ENCODE peak calls at places on chromosomes 5 and 9, in six cellular contexts. One of them, this sample, is unnamed.
A peak's percentile ranks its signal among the peaks of the same experiment; 100 is the strongest.

GRCh38 chr9:14585730-14586473 is 107.3 kb downstream of the ZDHHC21 start:
- DNase-seq in astrocyte of the cerebellum: no peak
- DNase-seq in cardiac fibroblast: no peak
- DNase-seq in small intestine: no peak
- DNase-seq in uterus: no peak
- DNase-seq in astrocyte of the spinal cord: no peak
- DNase-seq in this sample: no peak

GRCh38 chr9:34992376-34992951 is 2.9 kb downstream of the DNAJB5 start:
- DNase-seq in cardiac fibroblast: peak; percentile 93
- DNase-seq in astrocyte of the spinal cord: peak; percentile 92
- DNase-seq in uterus: peak; percentile 88
- DNase-seq in small intestine: no peak
- DNase-seq in astrocyte of the cerebellum: peak; percentile 57
- DNase-seq in this sample: peak; percentile 85

GRCh38 chr5:128579111-128579510 is 41.1 kb upstream of the FBN2 start:
- DNase-seq in small intestine: no peak
- DNase-seq in astrocyte of the spinal cord: peak; percentile 64
- DNase-seq in uterus: no peak
- DNase-seq in astrocyte of the cerebellum: peak; percentile 31
- DNase-seq in cardiac fibroblast: peak; percentile 84
- DNase-seq in this sample: peak; percentile 62

GRCh38 chr9:124774131-124774978 is 2.6 kb upstream of the OLFML2A start:
- DNase-seq in astrocyte of the cerebellum: peak; percentile 59
- DNase-seq in small intestine: peak; percentile 83
- DNase-seq in uterus: peak; percentile 88
- DNase-seq in astrocyte of the spinal cord: peak; percentile 82
- DNase-seq in cardiac fibroblast: peak; percentile 84
- DNase-seq in this sample: no peak

GRCh38 chr5:130034872-130035271 is 130.6 kb downstream of the CHSY3 start:
- DNase-seq in cardiac fibroblast: peak; percentile 68
- DNase-seq in astrocyte of the spinal cord: peak; percentile 40
- DNase-seq in small intestine: no peak
- DNase-seq in uterus: no peak
- DNase-seq in astrocyte of the cerebellum: no peak
- DNase-seq in this sample: peak; percentile 51

GRCh38 chr9:69546265-69546664 is 125.9 kb downstream of the APBA1 start:
- DNase-seq in cardiac fibroblast: peak; percentile 48
- DNase-seq in uterus: no peak
- DNase-seq in astrocyte of the spinal cord: peak; percentile 27
- DNase-seq in small intestine: no peak
- DNase-seq in astrocyte of the cerebellum: no peak
- DNase-seq in this sample: no peak

GRCh38 chr5:145921211-145921610 is 15.2 kb upstream of the SH3RF2 start:
- DNase-seq in small intestine: no peak
- DNase-seq in cardiac fibroblast: no peak
- DNase-seq in astrocyte of the cerebellum: no peak
- DNase-seq in uterus: no peak
- DNase-seq in astrocyte of the spinal cord: no peak
- DNase-seq in this sample: no peak

GRCh38 chr5:82225525-82226172 is 52.5 kb downstream of the RPS23 start:
- DNase-seq in small intestine: peak; percentile 68
- DNase-seq in astrocyte of the spinal cord: peak; percentile 71
- DNase-seq in astrocyte of the cerebellum: peak; percentile 44
- DNase-seq in uterus: peak; percentile 57
- DNase-seq in cardiac fibroblast: peak; percentile 77
- DNase-seq in this sample: peak; percentile 12

GRCh38 chr5:129749101-129749500 is 1.2 kb downstream of the MINAR2 start:
- DNase-seq in cardiac fibroblast: no peak
- DNase-seq in astrocyte of the spinal cord: peak; percentile 12
- DNase-seq in uterus: no peak
- DNase-seq in astrocyte of the cerebellum: no peak
- DNase-seq in small intestine: no peak
- DNase-seq in this sample: no peak

GRCh38 chr5:124052201-124052600 is 540.2 kb downstream of the CSNK1G3 start:
- DNase-seq in cardiac fibroblast: no peak
- DNase-seq in astrocyte of the cerebellum: no peak
- DNase-seq in small intestine: no peak
- DNase-seq in astrocyte of the spinal cord: no peak
- DNase-seq in uterus: no peak
- DNase-seq in this sample: no peak

GRCh38 chr5:103428411-103428871 is 134.1 kb downstream of the NUDT12 start:
- DNase-seq in uterus: no peak
- DNase-seq in astrocyte of the spinal cord: peak; percentile 94
- DNase-seq in astrocyte of the cerebellum: peak; percentile 87
- DNase-seq in cardiac fibroblast: peak; percentile 83
- DNase-seq in small intestine: no peak
- DNase-seq in this sample: no peak

GRCh38 chr5:83042507-83042906 is 34.7 kb downstream of the TMEM167A start:
- DNase-seq in uterus: no peak
- DNase-seq in cardiac fibroblast: no peak
- DNase-seq in astrocyte of the cerebellum: no peak
- DNase-seq in astrocyte of the spinal cord: no peak
- DNase-seq in small intestine: peak; percentile 82
- DNase-seq in this sample: no peak

GRCh38 chr5:138655530-138656245 is 80.5 kb upstream of the HSPA9 start:
- DNase-seq in astrocyte of the spinal cord: no peak
- DNase-seq in small intestine: no peak
- DNase-seq in cardiac fibroblast: peak; percentile 46
- DNase-seq in astrocyte of the cerebellum: no peak
- DNase-seq in uterus: peak; percentile 42
- DNase-seq in this sample: no peak

GRCh38 chr5:150461231-150461630 is 11.7 kb upstream of the RPS14 start:
- DNase-seq in astrocyte of the spinal cord: no peak
- DNase-seq in uterus: no peak
- DNase-seq in small intestine: no peak
- DNase-seq in astrocyte of the cerebellum: no peak
- DNase-seq in cardiac fibroblast: no peak
- DNase-seq in this sample: no peak

GRCh38 chr5:124741711-124742496 is 4.5 kb downstream of the ZNF608 start:
- DNase-seq in astrocyte of the spinal cord: peak; percentile 94
- DNase-seq in cardiac fibroblast: peak; percentile 84
- DNase-seq in astrocyte of the cerebellum: peak; percentile 93
- DNase-seq in small intestine: peak; percentile 93
- DNase-seq in uterus: no peak
- DNase-seq in this sample: no peak

GRCh38 chr9:95835398-95835797 is 40.1 kb upstream of the ERCC6L2 start:
- DNase-seq in astrocyte of the cerebellum: no peak
- DNase-seq in small intestine: no peak
- DNase-seq in cardiac fibroblast: no peak
- DNase-seq in uterus: no peak
- DNase-seq in astrocyte of the spinal cord: no peak
- DNase-seq in this sample: no peak

GRCh38 chr9:124409410-124409809 is 5.8 kb downstream of the PSMB7 start:
- DNase-seq in small intestine: peak; percentile 65
- DNase-seq in astrocyte of the cerebellum: no peak
- DNase-seq in uterus: no peak
- DNase-seq in cardiac fibroblast: no peak
- DNase-seq in astrocyte of the spinal cord: no peak
- DNase-seq in this sample: no peak

DNA sequence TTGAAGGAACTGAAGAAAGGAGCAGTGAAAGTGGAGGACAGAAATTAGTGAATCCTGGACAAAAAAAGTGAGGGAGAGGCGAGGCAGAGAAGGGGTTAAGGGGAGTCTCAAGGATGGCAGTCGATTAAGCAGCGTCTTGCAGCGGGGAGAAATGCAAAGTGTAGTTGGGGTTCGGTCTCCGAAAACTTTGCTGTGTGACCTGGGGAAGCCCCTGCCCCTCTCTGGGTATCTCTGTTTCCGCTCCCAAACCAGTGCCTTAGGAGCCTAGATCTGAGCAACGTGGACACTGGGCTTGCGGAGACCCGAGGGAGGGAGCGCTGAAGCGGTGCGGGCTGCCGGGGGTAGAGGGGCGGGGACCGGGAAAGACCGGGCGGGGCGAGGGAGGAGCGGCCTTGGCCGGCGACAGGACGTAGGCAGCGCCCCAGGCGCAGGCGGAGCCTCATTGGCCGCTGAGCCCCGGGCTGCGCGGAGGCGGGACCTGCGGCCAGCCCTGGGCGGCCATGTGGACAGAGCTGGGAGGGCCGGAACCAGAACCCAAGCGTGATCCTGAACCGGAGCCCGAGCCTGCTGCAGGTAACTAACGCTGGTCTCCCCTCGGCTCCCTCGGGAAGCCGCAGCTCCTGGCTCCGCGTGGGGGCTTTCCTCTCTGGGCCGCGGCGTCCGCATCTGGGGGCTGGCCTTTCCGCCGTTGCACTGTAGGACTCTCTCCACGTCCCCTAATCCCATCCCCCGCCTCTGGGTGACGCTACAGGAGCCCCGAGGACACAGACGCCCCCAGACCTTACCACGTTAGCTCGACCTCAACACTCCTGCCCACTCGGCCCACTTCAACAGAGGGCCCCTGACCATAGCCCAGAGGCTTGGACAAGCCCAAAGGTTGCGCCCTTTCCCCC is at the start of gene ALDH1B1:
- DNase-seq in small intestine: peak; percentile 86
- DNase-seq in cardiac fibroblast: peak; percentile 77
- DNase-seq in astrocyte of the cerebellum: peak; percentile 45
- DNase-seq in uterus: peak; percentile 86
- DNase-seq in astrocyte of the spinal cord: peak; percentile 80
- DNase-seq in this sample: peak; percentile 53
- H3K4me3 ChIP-seq in small intestine: peak within 1 kb of the TSS; percentile 67
- H3K4me3 ChIP-seq in cardiac fibroblast: peak within 1 kb of the TSS; percentile 91
- H3K4me3 ChIP-seq in astrocyte of the cerebellum: peak within 1 kb of the TSS; percentile 85
- H3K4me3 ChIP-seq in uterus: peak within 1 kb of the TSS; percentile 89
- H3K4me3 ChIP-seq in astrocyte of the spinal cord: peak within 1 kb of the TSS; percentile 85
- H3K4me3 ChIP-seq in this sample: peak within 1 kb of the TSS; percentile 77

DNA sequence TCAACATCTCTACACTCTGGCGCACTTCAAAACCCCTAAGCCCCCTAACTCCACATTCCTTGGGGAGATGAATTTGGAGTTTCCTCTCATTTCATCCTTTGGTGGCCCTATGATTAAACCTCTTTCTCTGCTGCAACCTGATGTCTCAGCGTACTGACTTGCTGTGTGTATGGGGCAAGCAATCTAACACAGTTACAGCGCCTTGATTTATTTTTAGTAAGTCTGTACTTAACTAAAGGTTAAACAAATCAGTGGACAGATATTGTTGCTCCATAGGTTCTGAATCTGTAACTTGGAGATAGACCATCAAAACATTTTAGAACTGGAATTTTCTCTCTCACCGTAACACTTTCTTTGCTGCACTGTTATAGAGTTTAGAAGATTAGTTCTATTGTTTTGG is 452.8 kb downstream of the IRX1 start:
- DNase-seq in astrocyte of the spinal cord: no peak
- DNase-seq in cardiac fibroblast: no peak
- DNase-seq in uterus: no peak
- DNase-seq in small intestine: no peak
- DNase-seq in astrocyte of the cerebellum: no peak
- DNase-seq in this sample: no peak
- H3K4me3 ChIP-seq in astrocyte of the spinal cord: no peak overlapping the region
- H3K4me3 ChIP-seq in cardiac fibroblast: no peak overlapping the region
- H3K4me3 ChIP-seq in uterus: no peak overlapping the region
- H3K4me3 ChIP-seq in small intestine: no peak overlapping the region
- H3K4me3 ChIP-seq in astrocyte of the cerebellum: no peak overlapping the region
- H3K4me3 ChIP-seq in this sample: no peak overlapping the region

GRCh38 chr5:191949-192690 is 825 bp downstream of the LRRC14B start:
- DNase-seq in astrocyte of the cerebellum: no peak
- DNase-seq in astrocyte of the spinal cord: no peak
- DNase-seq in small intestine: no peak
- DNase-seq in cardiac fibroblast: no peak
- DNase-seq in uterus: no peak
- DNase-seq in this sample: no peak

GRCh38 chr5:192691-192969 is 1.3 kb downstream of the LRRC14B start:
- DNase-seq in small intestine: no peak
- DNase-seq in astrocyte of the cerebellum: no peak
- DNase-seq in astrocyte of the spinal cord: no peak
- DNase-seq in uterus: no peak
- DNase-seq in cardiac fibroblast: no peak
- DNase-seq in this sample: no peak

GRCh38 chr5:189976-190365 is 1.3 kb upstream of the LRRC14B start:
- DNase-seq in astrocyte of the spinal cord: no peak
- DNase-seq in cardiac fibroblast: no peak
- DNase-seq in uterus: no peak
- DNase-seq in small intestine: no peak
- DNase-seq in astrocyte of the cerebellum: no peak
- DNase-seq in this sample: no peak

GRCh38 chr5:190366-191035 is 794 bp upstream of the LRRC14B start:
- DNase-seq in astrocyte of the cerebellum: no peak
- DNase-seq in small intestine: no peak
- DNase-seq in uterus: no peak
- DNase-seq in astrocyte of the spinal cord: no peak
- DNase-seq in cardiac fibroblast: no peak
- DNase-seq in this sample: no peak

GRCh38 chr5:191036-191948 is at the start of gene LRRC14B:
- DNase-seq in uterus: no peak
- DNase-seq in small intestine: no peak
- DNase-seq in astrocyte of the spinal cord: no peak
- DNase-seq in cardiac fibroblast: no peak
- DNase-seq in astrocyte of the cerebellum: no peak
- DNase-seq in this sample: no peak
- H3K4me3 ChIP-seq in uterus: no peak within 1 kb of the TSS
- H3K4me3 ChIP-seq in small intestine: no peak within 1 kb of the TSS
- H3K4me3 ChIP-seq in astrocyte of the spinal cord: no peak within 1 kb of the TSS
- H3K4me3 ChIP-seq in cardiac fibroblast: no peak within 1 kb of the TSS
- H3K4me3 ChIP-seq in astrocyte of the cerebellum: no peak within 1 kb of the TSS
- H3K4me3 ChIP-seq in this sample: no peak within 1 kb of the TSS

DNA sequence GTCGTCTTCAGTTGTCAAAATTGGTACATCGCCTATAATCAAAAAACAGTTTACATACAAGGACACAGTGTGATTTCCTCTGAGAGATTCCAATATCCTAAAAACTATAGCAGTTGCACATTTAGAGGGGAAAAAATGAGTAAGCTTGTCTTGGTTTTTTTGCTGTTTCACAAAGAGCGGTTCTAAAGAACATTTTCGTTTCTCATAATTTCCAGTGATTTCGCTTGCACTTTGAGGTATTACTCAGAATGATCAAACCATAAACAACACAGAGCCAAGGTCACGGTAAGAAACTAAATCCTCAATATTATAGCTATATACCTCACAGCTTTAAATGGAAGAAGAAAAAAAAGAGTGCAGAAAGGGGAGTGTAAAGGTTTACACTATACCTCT is 861 bp downstream of the MTX3 start:
- DNase-seq in astrocyte of the cerebellum: no peak
- DNase-seq in small intestine: peak; percentile 18
- DNase-seq in astrocyte of the spinal cord: no peak
- DNase-seq in cardiac fibroblast: peak; percentile 40
- DNase-seq in uterus: no peak
- DNase-seq in this sample: no peak
- H3K4me3 ChIP-seq in astrocyte of the cerebellum: peak overlapping the region; percentile 81
- H3K4me3 ChIP-seq in small intestine: no peak overlapping the region
- H3K4me3 ChIP-seq in astrocyte of the spinal cord: peak overlapping the region; percentile 87
- H3K4me3 ChIP-seq in cardiac fibroblast: peak overlapping the region; percentile 86
- H3K4me3 ChIP-seq in uterus: peak overlapping the region; percentile 96
- H3K4me3 ChIP-seq in this sample: peak overlapping the region; percentile 95